ENCODE peak calls at places on chromosomes 2 and 18, in six cellular contexts. T, Z, O, U, P and N are unnamed samples.

GRCh38 chr2:222861411-222862067 is 703 bp downstream of the ACSL3 start:
- DNase-seq in U (peak), T (peak), Z (no peak), O (no peak), P (no peak), N (peak)

GRCh38 chr2:64338910-64339500 is 115.0 kb upstream of the LGALSL start:
- DNase-seq in T (no peak), Z (no peak), O (no peak), U (no peak), P (no peak), N (no peak)

GRCh38 chr2:190267302-190267701 is 52.3 kb downstream of the HIBCH start:
- DNase-seq in P (no peak), U (no peak), Z (no peak), O (no peak), T (no peak), N (no peak)

GRCh38 chr2:134308474-134309385 is 54.9 kb downstream of the MGAT5 start:
- DNase-seq in U (no peak), O (no peak), T (no peak), P (no peak), Z (no peak), N (no peak)

GRCh38 chr18:29496276-29496675 is 1319.3 kb upstream of the CDH2 start:
- DNase-seq in U (no peak), P (no peak), T (no peak), O (no peak), Z (no peak), N (no peak)

GRCh38 chr18:22871809-22872525 is 61.2 kb upstream of the RBBP8 start:
- DNase-seq in U (no peak), Z (no peak), P (no peak), O (no peak), T (no peak), N (no peak)

GRCh38 chr2:217031445-217031844 is 171.6 kb upstream of the TNP1 start:
- DNase-seq in P (no peak), T (no peak), U (no peak), O (no peak), Z (no peak), N (no peak)

GRCh38 chr2:127166221-127166860 is 53.8 kb downstream of the CYP27C1 start:
- DNase-seq in O (no peak), P (no peak), T (no peak), U (no peak), Z (no peak), N (no peak)

GRCh38 chr2:127176371-127177311 is 43.5 kb downstream of the CYP27C1 start:
- DNase-seq in Z (peak), O (peak), U (no peak), T (no peak), P (no peak), N (no peak)

GRCh38 chr2:233210843-233211600 is 40.5 kb upstream of the ATG16L1 start:
- DNase-seq in Z (no peak), P (peak), U (no peak), T (no peak), O (no peak), N (no peak)